ENCODE peak calls at places on chromosomes 7 and 10, in eight cellular contexts. V, T, N, R, P, E, J and A are unnamed samples.

GRCh38 chr10:133144771-133145170 is 15.2 kb upstream of the KNDC1 start:
- DNase-seq in J (no peak), E (no peak), V (no peak), R (no peak), N (no peak), T (no peak), P (no peak), A (no peak)

GRCh38 chr7:130349911-130350782 is 5.5 kb downstream of the CPA5 start:
- DNase-seq in N (no peak), P (no peak), J (no peak), R (no peak), T (no peak), E (peak), V (no peak), A (no peak)

GRCh38 chr10:12823361-12823760 is 178.2 kb downstream of the CCDC3 start:
- DNase-seq in P (no peak), J (no peak), N (no peak), V (no peak), E (no peak), T (no peak), R (no peak), A (no peak)

GRCh38 chr10:49398000-49398861 is 2.3 kb upstream of the DRGX start:
- DNase-seq in R (no peak), T (no peak), E (peak), J (peak), N (peak), P (peak), V (peak), A (no peak)

GRCh38 chr10:24346877-24347505 is 138.1 kb downstream of the KIAA1217 start:
- DNase-seq in P (no peak), E (no peak), R (no peak), N (no peak), V (no peak), T (no peak), J (no peak), A (no peak)

GRCh38 chr10:72736176-72736795 is 44.3 kb downstream of the MCU start:
- DNase-seq in R (no peak), N (no peak), P (no peak), J (peak), T (peak), V (no peak), E (peak), A (no peak)

GRCh38 chr7:88041583-88041982 is 107.5 kb downstream of the ADAM22 start:
- DNase-seq in N (no peak), R (no peak), V (no peak), P (no peak), T (no peak), E (no peak), J (no peak), A (no peak)

GRCh38 chr10:106708521-106708920 is 456.0 kb downstream of the SORCS1 start:
- DNase-seq in T (no peak), E (no peak), P (no peak), R (no peak), V (no peak), J (no peak), N (no peak), A (no peak)

GRCh38 chr10:58512470-58513188 is at the start of gene BICC1:
- DNase-seq in N (no peak), R (no peak), V (peak), T (no peak), P (peak), J (peak), E (peak), A (peak)

GRCh38 chr10:131167036-131167860 is 144.3 kb downstream of the TCERG1L start:
- DNase-seq in R (no peak), V (no peak), T (no peak), J (no peak), P (no peak), E (no peak), N (no peak), A (no peak)

GRCh38 chr10:102775973-102776669 is 32.4 kb downstream of the WBP1L start:
- DNase-seq in E (peak), T (no peak), V (peak), J (peak), P (peak), R (peak), N (no peak), A (peak)

GRCh38 chr10:87925570-87925969 is 62.1 kb downstream of the PTEN start:
- DNase-seq in N (no peak), P (no peak), R (no peak), E (no peak), T (no peak), V (peak), J (no peak), A (no peak)

GRCh38 chr10:108327706-108328105 is 1163.2 kb upstream of the SORCS1 start:
- DNase-seq in N (no peak), J (peak), V (no peak), T (no peak), P (no peak), E (no peak), R (no peak), A (no peak)

GRCh38 chr10:70991140-70992124 is 103.1 kb upstream of the PCBD1 start:
- DNase-seq in T (no peak), R (no peak), E (no peak), N (no peak), V (no peak), P (no peak), J (no peak), A (no peak)

GRCh38 chr10:11243425-11244222 is 226.0 kb downstream of the CELF2 start:
- DNase-seq in T (no peak), N (no peak), E (no peak), J (peak), R (peak), P (no peak), V (no peak), A (no peak)

GRCh38 chr7:114426824-114427223 is 12.2 kb downstream of the FOXP2 start:
- DNase-seq in R (no peak), J (peak), T (no peak), V (no peak), P (no peak), E (no peak), N (no peak), A (no peak)

GRCh38 chr7:47635091-47636090 is 53.5 kb upstream of the TNS3 start:
- DNase-seq in N (no peak), P (no peak), J (no peak), T (no peak), V (no peak), E (peak), R (no peak), A (no peak)

GRCh38 chr7:150805864-150806263 is 5.3 kb downstream of the TMEM176A start:
- DNase-seq in N (no peak), P (no peak), R (no peak), J (no peak), E (no peak), T (no peak), V (no peak), A (no peak)

GRCh38 chr10:14282271-14282670 is 48.5 kb downstream of the FRMD4A start:
- DNase-seq in N (no peak), V (no peak), J (peak), R (no peak), E (no peak), P (no peak), T (no peak), A (no peak)

GRCh38 chr10:96306516-96306915 is 2.3 kb downstream of the DNTT start:
- DNase-seq in N (no peak), T (no peak), V (no peak), J (no peak), E (no peak), R (no peak), P (peak), A (peak)

GRCh38 chr7:36100293-36100692 is 52.8 kb upstream of the EEPD1 start:
- DNase-seq in E (no peak), R (no peak), T (peak), V (no peak), P (no peak), N (no peak), J (no peak), A (no peak)

GRCh38 chr7:152158801-152159587 is 133.5 kb downstream of the GALNT11 start:
- DNase-seq in P (no peak), T (no peak), J (no peak), R (no peak), E (no peak), N (no peak), V (no peak), A (no peak)

GRCh38 chr7:42247301-42247700 is 10.3 kb upstream of the GLI3 start:
- DNase-seq in J (peak), N (no peak), P (no peak), T (no peak), V (no peak), R (no peak), E (peak), A (no peak)

GRCh38 chr7:84336303-84336702 is 141.7 kb upstream of the SEMA3A start:
- DNase-seq in P (no peak), T (peak), N (no peak), V (no peak), J (no peak), R (peak), E (no peak), A (no peak)

GRCh38 chr7:44787041-44787440 is 9.4 kb upstream of the PPIA start:
- DNase-seq in T (no peak), J (no peak), V (no peak), N (no peak), R (no peak), E (no peak), P (no peak), A (no peak)

GRCh38 chr7:41107938-41108448 is 594.9 kb downstream of the INHBA start:
- DNase-seq in N (no peak), E (no peak), R (no peak), P (no peak), J (peak), V (no peak), T (no peak), A (no peak)

GRCh38 chr7:92645531-92646061 is 55.4 kb upstream of the FAM133B start:
- DNase-seq in J (no peak), E (no peak), T (no peak), R (no peak), N (no peak), P (peak), V (no peak), A (no peak)

GRCh38 chr7:22992874-22993840 is 20.8 kb downstream of the HYCC1 start:
- DNase-seq in V (no peak), R (no peak), N (no peak), T (no peak), P (no peak), E (no peak), J (no peak), A (no peak)

GRCh38 chr10:49748006-49748405 is 14.1 kb downstream of the OGDHL start:
- DNase-seq in E (no peak), V (no peak), N (no peak), J (no peak), P (no peak), T (no peak), R (no peak), A (no peak)

GRCh38 chr7:76233538-76234281 is 32.0 kb downstream of the SRRM3 start:
- DNase-seq in J (peak), T (no peak), P (no peak), E (no peak), V (no peak), N (no peak), R (no peak), A (no peak)

GRCh38 chr10:546971-547590 is 142.4 kb downstream of the DIP2C start:
- DNase-seq in J (peak), V (no peak), N (no peak), P (no peak), E (no peak), R (no peak), T (no peak), A (peak)

GRCh38 chr7:2251841-2252771 is 10.1 kb downstream of the NUDT1 start:
- DNase-seq in N (no peak), J (no peak), R (no peak), V (no peak), T (no peak), E (no peak), P (no peak), A (no peak)

GRCh38 chr7:41709621-41710020 is 6.7 kb upstream of the INHBA start:
- DNase-seq in P (no peak), R (peak), T (no peak), N (no peak), E (peak), V (no peak), J (peak), A (peak)